ENCODE peak calls at places on chromosomes 6 and 20, in seven cellular contexts. One of them, this sample, is unnamed.

GRCh38 chr6:29705389-29706231 is 17.6 kb upstream of the HLA-F start:
- DNase-seq in Jurkat, Clone E6-1: no peak
- DNase-seq in heart right ventricle: no peak
- DNase-seq in NCI-H1105: peak
- DNase-seq in SW 1271: peak
- DNase-seq in GM04503: peak
- DNase-seq in cardiac fibroblast: peak
- DNase-seq in this sample: peak

GRCh38 chr6:165936660-165937059 is 231.0 kb downstream of the TBXT start:
- DNase-seq in Jurkat, Clone E6-1: no peak
- DNase-seq in heart right ventricle: no peak
- DNase-seq in NCI-H1105: no peak
- DNase-seq in SW 1271: no peak
- DNase-seq in GM04503: no peak
- DNase-seq in cardiac fibroblast: no peak
- DNase-seq in this sample: no peak

GRCh38 chr6:33206864-33207568 is 1.3 kb upstream of the RING1 start:
- DNase-seq in Jurkat, Clone E6-1: no peak
- DNase-seq in heart right ventricle: no peak
- DNase-seq in NCI-H1105: no peak
- DNase-seq in SW 1271: no peak
- DNase-seq in GM04503: peak
- DNase-seq in cardiac fibroblast: peak
- DNase-seq in this sample: no peak

GRCh38 chr6:219641-220198 is 72.6 kb upstream of the DUSP22 start:
- DNase-seq in Jurkat, Clone E6-1: no peak
- DNase-seq in heart right ventricle: peak
- DNase-seq in NCI-H1105: no peak
- DNase-seq in SW 1271: no peak
- DNase-seq in GM04503: no peak
- DNase-seq in cardiac fibroblast: peak
- DNase-seq in this sample: no peak

GRCh38 chr6:49054311-49054710 is 408.7 kb downstream of the MMUT start:
- DNase-seq in Jurkat, Clone E6-1: no peak
- DNase-seq in heart right ventricle: no peak
- DNase-seq in NCI-H1105: no peak
- DNase-seq in SW 1271: no peak
- DNase-seq in GM04503: no peak
- DNase-seq in cardiac fibroblast: no peak
- DNase-seq in this sample: no peak

GRCh38 chr6:151351731-151352130 is 39.6 kb downstream of the ZBTB2 start:
- DNase-seq in Jurkat, Clone E6-1: no peak
- DNase-seq in heart right ventricle: no peak
- DNase-seq in NCI-H1105: no peak
- DNase-seq in SW 1271: no peak
- DNase-seq in GM04503: no peak
- DNase-seq in cardiac fibroblast: no peak
- DNase-seq in this sample: no peak

GRCh38 chr6:100342830-100343229 is 121.9 kb downstream of the SIM1 start:
- DNase-seq in Jurkat, Clone E6-1: no peak
- DNase-seq in heart right ventricle: no peak
- DNase-seq in NCI-H1105: no peak
- DNase-seq in SW 1271: peak
- DNase-seq in GM04503: no peak
- DNase-seq in cardiac fibroblast: peak
- DNase-seq in this sample: no peak

GRCh38 chr20:30811896-30812671 is 445.4 kb upstream of the DEFB115 start:
- DNase-seq in Jurkat, Clone E6-1: no peak
- DNase-seq in heart right ventricle: peak
- DNase-seq in NCI-H1105: peak
- DNase-seq in SW 1271: peak
- DNase-seq in GM04503: no peak
- DNase-seq in cardiac fibroblast: peak
- DNase-seq in this sample: no peak

GRCh38 chr6:28251648-28252506 is at the start of gene ZKSCAN4:
- DNase-seq in Jurkat, Clone E6-1: peak
- DNase-seq in heart right ventricle: peak
- DNase-seq in NCI-H1105: peak
- DNase-seq in SW 1271: peak
- DNase-seq in GM04503: peak
- DNase-seq in cardiac fibroblast: peak
- DNase-seq in this sample: peak

GRCh38 chr6:38234934-38235678 is 404.6 kb downstream of the BTBD9 start:
- DNase-seq in Jurkat, Clone E6-1: no peak
- DNase-seq in heart right ventricle: no peak
- DNase-seq in NCI-H1105: no peak
- DNase-seq in SW 1271: no peak
- DNase-seq in GM04503: no peak
- DNase-seq in cardiac fibroblast: no peak
- DNase-seq in this sample: no peak

GRCh38 chr20:47181056-47181862 is 175.2 kb downstream of the ZMYND8 start:
- DNase-seq in Jurkat, Clone E6-1: peak
- DNase-seq in heart right ventricle: no peak
- DNase-seq in NCI-H1105: no peak
- DNase-seq in SW 1271: peak
- DNase-seq in GM04503: no peak
- DNase-seq in cardiac fibroblast: peak
- DNase-seq in this sample: peak

GRCh38 chr6:156698239-156699016 is 78.8 kb upstream of the ARID1B start:
- DNase-seq in Jurkat, Clone E6-1: no peak
- DNase-seq in heart right ventricle: no peak
- DNase-seq in NCI-H1105: no peak
- DNase-seq in SW 1271: no peak
- DNase-seq in GM04503: no peak
- DNase-seq in cardiac fibroblast: no peak
- DNase-seq in this sample: no peak

GRCh38 chr6:38612386-38612965 is 27.3 kb downstream of the BTBD9 start:
- DNase-seq in Jurkat, Clone E6-1: no peak
- DNase-seq in heart right ventricle: no peak
- DNase-seq in NCI-H1105: no peak
- DNase-seq in SW 1271: no peak
- DNase-seq in GM04503: peak
- DNase-seq in cardiac fibroblast: peak
- DNase-seq in this sample: no peak

GRCh38 chr20:62136283-62137091 is 6.7 kb downstream of the PSMA7 start:
- DNase-seq in Jurkat, Clone E6-1: peak
- DNase-seq in heart right ventricle: peak
- DNase-seq in NCI-H1105: no peak
- DNase-seq in SW 1271: peak
- DNase-seq in GM04503: no peak
- DNase-seq in cardiac fibroblast: peak
- DNase-seq in this sample: peak

GRCh38 chr20:21114584-21114983 is 8.4 kb upstream of the LINC00237 start:
- DNase-seq in Jurkat, Clone E6-1: no peak
- DNase-seq in heart right ventricle: no peak
- DNase-seq in NCI-H1105: no peak
- DNase-seq in SW 1271: no peak
- DNase-seq in GM04503: no peak
- DNase-seq in cardiac fibroblast: no peak
- DNase-seq in this sample: no peak

GRCh38 chr6:10363911-10364310 is 51.0 kb downstream of the TFAP2A start:
- DNase-seq in Jurkat, Clone E6-1: no peak
- DNase-seq in heart right ventricle: no peak
- DNase-seq in NCI-H1105: no peak
- DNase-seq in SW 1271: no peak
- DNase-seq in GM04503: no peak
- DNase-seq in cardiac fibroblast: no peak
- DNase-seq in this sample: no peak

GRCh38 chr6:123518441-123519190 is 118.1 kb downstream of the TRDN start:
- DNase-seq in Jurkat, Clone E6-1: no peak
- DNase-seq in heart right ventricle: no peak
- DNase-seq in NCI-H1105: no peak
- DNase-seq in SW 1271: no peak
- DNase-seq in GM04503: no peak
- DNase-seq in cardiac fibroblast: no peak
- DNase-seq in this sample: no peak

GRCh38 chr6:154249499-154250298 is 106.9 kb downstream of the IPCEF1 start:
- DNase-seq in Jurkat, Clone E6-1: peak
- DNase-seq in heart right ventricle: no peak
- DNase-seq in NCI-H1105: no peak
- DNase-seq in SW 1271: no peak
- DNase-seq in GM04503: no peak
- DNase-seq in cardiac fibroblast: no peak
- DNase-seq in this sample: peak

GRCh38 chr6:13302751-13303667 is 25.3 kb downstream of the TBC1D7 start:
- DNase-seq in Jurkat, Clone E6-1: no peak
- DNase-seq in heart right ventricle: peak
- DNase-seq in NCI-H1105: no peak
- DNase-seq in SW 1271: peak
- DNase-seq in GM04503: peak
- DNase-seq in cardiac fibroblast: peak
- DNase-seq in this sample: no peak

GRCh38 chr20:41094656-41095055 is 42.7 kb upstream of the PLCG1 start:
- DNase-seq in Jurkat, Clone E6-1: no peak
- DNase-seq in heart right ventricle: no peak
- DNase-seq in NCI-H1105: no peak
- DNase-seq in SW 1271: no peak
- DNase-seq in GM04503: no peak
- DNase-seq in cardiac fibroblast: no peak
- DNase-seq in this sample: no peak

GRCh38 chr20:9392892-9393857 is 121.2 kb upstream of the LAMP5 start:
- DNase-seq in Jurkat, Clone E6-1: no peak
- DNase-seq in heart right ventricle: peak
- DNase-seq in NCI-H1105: peak
- DNase-seq in SW 1271: peak
- DNase-seq in GM04503: no peak
- DNase-seq in cardiac fibroblast: peak
- DNase-seq in this sample: peak

GRCh38 chr6:2412731-2413130 is 167.3 kb upstream of the GMDS start:
- DNase-seq in Jurkat, Clone E6-1: no peak
- DNase-seq in heart right ventricle: no peak
- DNase-seq in NCI-H1105: no peak
- DNase-seq in SW 1271: no peak
- DNase-seq in GM04503: peak
- DNase-seq in cardiac fibroblast: peak
- DNase-seq in this sample: no peak

GRCh38 chr20:23232219-23232581 is 118.4 kb upstream of the NXT1 start:
- DNase-seq in Jurkat, Clone E6-1: peak
- DNase-seq in heart right ventricle: no peak
- DNase-seq in NCI-H1105: no peak
- DNase-seq in SW 1271: no peak
- DNase-seq in GM04503: no peak
- DNase-seq in cardiac fibroblast: no peak
- DNase-seq in this sample: no peak